ENCODE peak calls at places on chromosomes 3 and 15, in seven cellular contexts. H, M, A, G, W, U and Q are unnamed samples.

GRCh38 chr3:119237299-119237698 is 3.4 kb downstream of the B4GALT4 start:
- DNase-seq in H (no peak), M (no peak), A (peak; percentile 18), G (no peak), W (peak; percentile 16), U (no peak), Q (no peak)

GRCh38 chr3:37183375-37183831 is 9.0 kb upstream of the LRRFIP2 start:
- DNase-seq in H (no peak), M (no peak), A (peak; percentile 52), G (no peak), W (peak; percentile 91), U (no peak), Q (peak; percentile 17)

GRCh38 chr3:112499328-112499727 is at the start of gene BTLA:
- DNase-seq in H (no peak), M (no peak), A (no peak), G (no peak), W (no peak), U (no peak), Q (no peak)

GRCh38 chr15:71201471-71201870 is 86.2 kb downstream of the THSD4 start:
- DNase-seq in H (no peak), M (no peak), A (no peak), G (peak; percentile 76), W (no peak), U (no peak), Q (no peak)

GRCh38 chr15:42510258-42511009 is 15.0 kb downstream of the SNAP23 start:
- DNase-seq in H (no peak), M (no peak), A (no peak), G (no peak), W (no peak), U (no peak), Q (no peak)

GRCh38 chr3:112627419-112627818 is 13.5 kb downstream of the CCDC80 start:
- DNase-seq in H (no peak), M (no peak), A (no peak), G (no peak), W (no peak), U (no peak), Q (no peak)

GRCh38 chr3:63051920-63052319 is 176.7 kb upstream of the CADPS start:
- DNase-seq in H (no peak), M (no peak), A (peak; percentile 26), G (no peak), W (no peak), U (no peak), Q (peak; percentile 38)

GRCh38 chr3:29281265-29282228 is 676 bp downstream of the RBMS3 start:
- DNase-seq in H (no peak), M (no peak), A (peak; percentile 29), G (no peak), W (peak; percentile 41), U (no peak), Q (no peak)

GRCh38 chr3:88000853-88001252 is 58.0 kb downstream of the CGGBP1 start:
- DNase-seq in H (peak; percentile 60), M (no peak), A (no peak), G (no peak), W (no peak), U (peak; percentile 1), Q (peak; percentile 74)

GRCh38 chr3:8773941-8774542 is 4.6 kb upstream of the OXTR start:
- DNase-seq in H (no peak), M (no peak), A (peak; percentile 8), G (no peak), W (no peak), U (no peak), Q (no peak)

GRCh38 chr3:136378011-136378410 is 127.9 kb downstream of the PCCB start:
- DNase-seq in H (no peak), M (no peak), A (no peak), G (no peak), W (no peak), U (no peak), Q (no peak)

GRCh38 chr3:8386221-8386620 is 115.4 kb upstream of the LMCD1 start:
- DNase-seq in H (no peak), M (no peak), A (peak; percentile 22), G (no peak), W (no peak), U (no peak), Q (no peak)

GRCh38 chr15:93307513-93307912 is 218.5 kb upstream of the RGMA start:
- DNase-seq in H (peak; percentile 56), M (no peak), A (no peak), G (no peak), W (no peak), U (no peak), Q (peak; percentile 4)

GRCh38 chr3:171712168-171712938 is 97.9 kb downstream of the PLD1 start:
- DNase-seq in H (no peak), M (no peak), A (no peak), G (no peak), W (peak; percentile 59), U (no peak), Q (no peak)

GRCh38 chr3:157532529-157533297 is 29.5 kb upstream of the VEPH1 start:
- DNase-seq in H (peak; percentile 61), M (no peak), A (peak; percentile 72), G (peak; percentile 65), W (peak; percentile 85), U (no peak), Q (peak; percentile 95)

GRCh38 chr3:107545680-107546120 is 22.9 kb downstream of the BBX start:
- DNase-seq in H (no peak), M (no peak), A (peak; percentile 54), G (no peak), W (no peak), U (no peak), Q (no peak)

GRCh38 chr15:85312925-85313324 is 67.5 kb upstream of the AKAP13 start:
- DNase-seq in H (peak; percentile 49), M (no peak), A (no peak), G (no peak), W (peak; percentile 13), U (no peak), Q (peak; percentile 49)

GRCh38 chr3:32310918-32311839 is 72.7 kb downstream of the CMTM8 start:
- DNase-seq in H (no peak), M (no peak), A (no peak), G (no peak), W (no peak), U (no peak), Q (no peak)

GRCh38 chr15:40984963-40985362 is 31.7 kb downstream of the CHAC1 start:
- DNase-seq in H (no peak), M (no peak), A (peak; percentile 82), G (no peak), W (peak; percentile 94), U (no peak), Q (no peak)

GRCh38 chr3:133413166-133414020 is 13.5 kb downstream of the BFSP2 start:
- DNase-seq in H (no peak), M (no peak), A (peak; percentile 37), G (no peak), W (peak; percentile 53), U (no peak), Q (no peak)

GRCh38 chr15:29740692-29741311 is 81.5 kb downstream of the TJP1 start:
- DNase-seq in H (no peak), M (no peak), A (no peak), G (no peak), W (no peak), U (no peak), Q (peak; percentile 20)

GRCh38 chr3:160213181-160213580 is 12.0 kb upstream of the C3orf80 start:
- DNase-seq in H (no peak), M (no peak), A (no peak), G (no peak), W (no peak), U (no peak), Q (no peak)

GRCh38 chr15:90496791-90497190 is 32.9 kb upstream of the CRTC3 start:
- DNase-seq in H (no peak), M (no peak), A (no peak), G (peak; percentile 7), W (no peak), U (no peak), Q (no peak)

GRCh38 chr3:152396867-152397266 is 128.1 kb downstream of the MBNL1 start:
- DNase-seq in H (no peak), M (no peak), A (peak; percentile 10), G (no peak), W (no peak), U (no peak), Q (no peak)

GRCh38 chr3:140053011-140053702 is 118.2 kb downstream of the CLSTN2 start:
- DNase-seq in H (no peak), M (no peak), A (no peak), G (no peak), W (no peak), U (no peak), Q (no peak)

GRCh38 chr3:179495483-179495882 is 44.2 kb upstream of the GNB4 start:
- DNase-seq in H (no peak), M (no peak), A (no peak), G (no peak), W (no peak), U (no peak), Q (no peak)

GRCh38 chr3:123725652-123726400 is 141.0 kb upstream of the HACD2 start:
- DNase-seq in H (no peak), M (no peak), A (no peak), G (no peak), W (no peak), U (no peak), Q (peak; percentile 51)